ENCODE peak calls at places on chromosomes 6 and 20, in eight cellular contexts. H, U, T, C, J, M, K and Y are unnamed samples.

GRCh38 chr6:106411643-106412200 is 51.2 kb downstream of the CRYBG1 start:
- DNase-seq in H (no peak), U (no peak), T (no peak), C (no peak), J (no peak), M (no peak), K (no peak), Y (no peak)

GRCh38 chr20:38629979-38630378 is 28.4 kb downstream of the ARHGAP40 start:
- DNase-seq in H (no peak), U (no peak), T (no peak), C (no peak), J (no peak), M (no peak), K (no peak), Y (no peak)

GRCh38 chr6:46242921-46243320 is 72.1 kb upstream of the ENPP5 start:
- DNase-seq in H (no peak), U (no peak), T (no peak), C (no peak), J (no peak), M (no peak), K (no peak), Y (no peak)

GRCh38 chr6:145247677-145248419 is 487.5 kb downstream of the EPM2A start:
- DNase-seq in H (peak), U (no peak), T (no peak), C (no peak), J (no peak), M (peak), K (no peak), Y (no peak)

GRCh38 chr6:24493945-24494725 is 634 bp upstream of the ALDH5A1 start:
- DNase-seq in H (no peak), U (no peak), T (no peak), C (no peak), J (no peak), M (no peak), K (no peak), Y (no peak)

GRCh38 chr6:98529364-98529763 is 305.0 kb upstream of the POU3F2 start:
- DNase-seq in H (no peak), U (no peak), T (no peak), C (peak), J (no peak), M (no peak), K (no peak), Y (peak)

GRCh38 chr20:1933465-1933870 is 38.3 kb downstream of the SIRPA start:
- DNase-seq in H (no peak), U (no peak), T (no peak), C (no peak), J (no peak), M (peak), K (peak), Y (peak)

GRCh38 chr20:53804920-53805894 is 211.6 kb upstream of the ZNF217 start:
- DNase-seq in H (no peak), U (no peak), T (no peak), C (no peak), J (no peak), M (no peak), K (no peak), Y (no peak)

GRCh38 chr20:52972965-52973819 is 1.0 kb downstream of the TSHZ2 start:
- DNase-seq in H (no peak), U (peak), T (no peak), C (no peak), J (no peak), M (peak), K (no peak), Y (no peak)

GRCh38 chr6:134238960-134239795 is 78.7 kb downstream of the SGK1 start:
- DNase-seq in H (no peak), U (no peak), T (no peak), C (no peak), J (no peak), M (no peak), K (no peak), Y (no peak)